ENCODE peak calls at places on chromosomes 6 and 20, in six cellular contexts. One of them, this sample, is unnamed.

GRCh38 chr6:80280258-80281010 is 174.0 kb downstream of the BCKDHB start:
- DNase-seq in GM12865: peak
- DNase-seq in cardiac fibroblast: peak
- DNase-seq in SJSA1: no peak
- DNase-seq in RPMI8226: no peak
- DNase-seq in GM13977: no peak
- DNase-seq in this sample: no peak

GRCh38 chr6:155415953-155416352 is 39.7 kb downstream of the NOX3 start:
- DNase-seq in GM12865: no peak
- DNase-seq in cardiac fibroblast: no peak
- DNase-seq in SJSA1: no peak
- DNase-seq in RPMI8226: no peak
- DNase-seq in GM13977: no peak
- DNase-seq in this sample: no peak

GRCh38 chr6:35483490-35483889 is 13.4 kb downstream of the TEAD3 start:
- DNase-seq in GM12865: no peak
- DNase-seq in cardiac fibroblast: no peak
- DNase-seq in SJSA1: no peak
- DNase-seq in RPMI8226: no peak
- DNase-seq in GM13977: no peak
- DNase-seq in this sample: no peak

GRCh38 chr20:22333885-22334545 is 250.4 kb downstream of the FOXA2 start:
- DNase-seq in GM12865: peak
- DNase-seq in cardiac fibroblast: peak
- DNase-seq in SJSA1: peak
- DNase-seq in RPMI8226: peak
- DNase-seq in GM13977: peak
- DNase-seq in this sample: peak

GRCh38 chr6:158852312-158853071 is 33.3 kb upstream of the EZR start:
- DNase-seq in GM12865: no peak
- DNase-seq in cardiac fibroblast: no peak
- DNase-seq in SJSA1: no peak
- DNase-seq in RPMI8226: no peak
- DNase-seq in GM13977: no peak
- DNase-seq in this sample: no peak

GRCh38 chr20:41643504-41643938 is 25.3 kb upstream of the CHD6 start:
- DNase-seq in GM12865: no peak
- DNase-seq in cardiac fibroblast: peak
- DNase-seq in SJSA1: peak
- DNase-seq in RPMI8226: no peak
- DNase-seq in GM13977: no peak
- DNase-seq in this sample: peak

GRCh38 chr6:157229219-157229607 is 94.1 kb downstream of the TMEM242 start:
- DNase-seq in GM12865: no peak
- DNase-seq in cardiac fibroblast: no peak
- DNase-seq in SJSA1: no peak
- DNase-seq in RPMI8226: peak
- DNase-seq in GM13977: no peak
- DNase-seq in this sample: no peak

GRCh38 chr6:78910611-78911134 is 43.3 kb downstream of the IRAK1BP1 start:
- DNase-seq in GM12865: peak
- DNase-seq in cardiac fibroblast: peak
- DNase-seq in SJSA1: no peak
- DNase-seq in RPMI8226: no peak
- DNase-seq in GM13977: peak
- DNase-seq in this sample: peak

GRCh38 chr20:7137395-7138151 is 370.1 kb downstream of the BMP2 start:
- DNase-seq in GM12865: no peak
- DNase-seq in cardiac fibroblast: no peak
- DNase-seq in SJSA1: no peak
- DNase-seq in RPMI8226: no peak
- DNase-seq in GM13977: no peak
- DNase-seq in this sample: no peak

GRCh38 chr6:103854059-103854458 is 1005.7 kb downstream of the HACE1 start:
- DNase-seq in GM12865: no peak
- DNase-seq in cardiac fibroblast: no peak
- DNase-seq in SJSA1: no peak
- DNase-seq in RPMI8226: no peak
- DNase-seq in GM13977: no peak
- DNase-seq in this sample: no peak

GRCh38 chr20:24544371-24544770 is 74.9 kb downstream of the SYNDIG1 start:
- DNase-seq in GM12865: no peak
- DNase-seq in cardiac fibroblast: no peak
- DNase-seq in SJSA1: no peak
- DNase-seq in RPMI8226: no peak
- DNase-seq in GM13977: no peak
- DNase-seq in this sample: no peak

GRCh38 chr6:33827546-33828451 is 24.0 kb upstream of the MLN start:
- DNase-seq in GM12865: no peak
- DNase-seq in cardiac fibroblast: no peak
- DNase-seq in SJSA1: no peak
- DNase-seq in RPMI8226: no peak
- DNase-seq in GM13977: no peak
- DNase-seq in this sample: no peak